ENCODE peak calls at places on chromosomes 5 and 9, in ten cellular contexts. B is SK-N-SH; T is pulmonary artery endothelial cell; H is cardiac fibroblast; X is NCI-H774; O is NCI-H2029; V is A549; P is activated CD4-positive, alpha-beta T cell treated with anti-CD3 and anti-CD28 coated beads, Interleukin-2, amount 10 ng/mL, durations not matched to agents 7 days and 5 days; C is glutamatergic neuron; D is T-helper 17 cell. K is an unnamed sample.
A peak's percentile ranks its signal among the peaks of the same experiment; 100 is the strongest.

GRCh38 chr5:51632794-51633193 is 249.5 kb downstream of the ISL1 start:
- DNase-seq in H (peak; percentile 11), O (no peak), C (no peak), P (no peak), B (no peak), V (no peak), D (no peak), X (no peak), T (no peak), K (no peak)

GRCh38 chr9:76374702-76375543 is 19.3 kb downstream of the RFK start:
- DNase-seq in O (peak; percentile 86), X (peak; percentile 61), H (peak; percentile 88), C (no peak), D (no peak), T (peak; percentile 93), P (no peak), B (no peak), V (peak; percentile 99), K (no peak)

GRCh38 chr9:110835859-110836271 is 167.3 kb downstream of the MUSK start:
- DNase-seq in T (no peak), O (no peak), C (no peak), V (no peak), P (no peak), X (no peak), B (no peak), H (peak; percentile 10), D (no peak), K (no peak)

GRCh38 chr5:142422426-142422825 is 97.6 kb upstream of the SPRY4 start:
- DNase-seq in D (no peak), B (no peak), C (no peak), T (no peak), O (no peak), H (peak; percentile 50), V (no peak), X (no peak), P (no peak), K (no peak)

GRCh38 chr5:158905281-158905680 is 194.4 kb downstream of the EBF1 start:
- DNase-seq in B (no peak), P (no peak), V (no peak), C (no peak), D (no peak), X (no peak), T (no peak), H (no peak), O (no peak), K (no peak)

GRCh38 chr5:91468643-91469422 is 85.7 kb upstream of the ARRDC3 start:
- DNase-seq in H (no peak), V (no peak), T (no peak), O (no peak), D (no peak), B (peak; percentile 25), C (no peak), X (no peak), P (no peak), K (no peak)

GRCh38 chr9:22447607-22448305 is 1.1 kb downstream of the DMRTA1 start:
- DNase-seq in V (peak; percentile 23), C (no peak), B (no peak), X (peak; percentile 35), D (no peak), T (no peak), P (no peak), H (no peak), O (no peak), K (no peak)

GRCh38 chr5:171975262-171975876 is 31.1 kb downstream of the FBXW11 start:
- DNase-seq in D (no peak), B (no peak), O (no peak), P (no peak), T (no peak), X (no peak), C (no peak), V (no peak), H (peak; percentile 58), K (no peak)

GRCh38 chr5:96229173-96229572 is 203.9 kb downstream of the PCSK1 start:
- DNase-seq in T (no peak), D (no peak), B (no peak), X (no peak), C (no peak), O (no peak), V (no peak), H (no peak), P (no peak), K (no peak)

GRCh38 chr5:40385544-40385943 is 294.2 kb upstream of the PTGER4 start:
- DNase-seq in P (no peak), T (no peak), H (no peak), V (peak; percentile 24), C (no peak), D (no peak), O (no peak), X (no peak), B (no peak), K (no peak)

GRCh38 chr5:64635056-64635686 is 55.1 kb upstream of the SHISAL2B start:
- DNase-seq in T (no peak), B (peak; percentile 8), O (peak; percentile 7), P (no peak), X (no peak), C (no peak), V (peak; percentile 23), D (no peak), H (peak; percentile 60), K (no peak)

GRCh38 chr5:80114856-80115255 is 79.7 kb downstream of the THBS4 start:
- DNase-seq in D (no peak), P (no peak), O (no peak), B (no peak), C (no peak), V (no peak), X (no peak), H (no peak), T (no peak), K (no peak)

GRCh38 chr9:101737705-101738565 is 512 bp downstream of the GRIN3A start:
- DNase-seq in X (peak; percentile 34), O (no peak), P (no peak), T (no peak), H (no peak), B (peak; percentile 56), V (peak; percentile 9), D (no peak), C (peak; percentile 68), K (no peak)

GRCh38 chr5:149005077-149005892 is 57.6 kb downstream of the SH3TC2 start:
- DNase-seq in V (peak; percentile 21), X (no peak), D (no peak), O (no peak), H (peak; percentile 59), P (no peak), B (peak; percentile 70), T (no peak), C (no peak), K (no peak)

GRCh38 chr5:92508271-92508670 is 1072.7 kb downstream of the NR2F1-AS1 start:
- DNase-seq in O (no peak), X (no peak), B (no peak), V (no peak), P (no peak), T (no peak), C (no peak), D (no peak), H (no peak), K (no peak)

GRCh38 chr9:124040935-124041816 is 29.6 kb downstream of the LHX2 start:
- DNase-seq in P (peak; percentile 31), V (no peak), O (no peak), C (peak; percentile 76), D (peak; percentile 27), X (peak; percentile 55), T (no peak), B (peak; percentile 93), H (peak; percentile 32), K (peak; percentile 26)

GRCh38 chr9:37083654-37084053 is 36.7 kb upstream of the ZCCHC7 start:
- DNase-seq in D (no peak), X (no peak), B (no peak), C (no peak), T (no peak), P (no peak), V (no peak), H (no peak), O (no peak), K (no peak)

GRCh38 chr5:172901788-172902496 is 57.3 kb upstream of the RPL26L1 start:
- DNase-seq in P (no peak), C (no peak), T (no peak), B (no peak), X (no peak), V (peak; percentile 92), O (no peak), H (peak; percentile 73), D (no peak), K (no peak)

GRCh38 chr5:171418982-171419662 is at the start of gene FGF18:
- DNase-seq in P (peak; percentile 48), V (peak; percentile 79), X (peak; percentile 51), B (peak; percentile 74), D (no peak), O (peak; percentile 15), C (peak; percentile 85), T (no peak), H (peak; percentile 50), K (peak; percentile 44)

GRCh38 chr9:33233659-33234335 is 6.2 kb upstream of the SPINK4 start:
- DNase-seq in D (no peak), O (peak; percentile 94), H (peak; percentile 88), V (peak; percentile 100), P (no peak), X (peak; percentile 34), T (no peak), C (no peak), B (no peak), K (no peak)

GRCh38 chr5:32410630-32411029 is 33.9 kb downstream of the ZFR start:
- DNase-seq in D (no peak), B (no peak), H (peak; percentile 71), T (no peak), O (no peak), P (no peak), X (no peak), V (no peak), C (no peak), K (no peak)

GRCh38 chr5:149062371-149063016 is 368 bp downstream of the SH3TC2 start:
- DNase-seq in B (no peak), X (no peak), O (no peak), H (peak; percentile 84), P (no peak), C (no peak), V (peak; percentile 56), D (no peak), T (peak; percentile 92), K (no peak)

GRCh38 chr5:22541037-22541436 is 312.1 kb downstream of the CDH12 start:
- DNase-seq in O (peak; percentile 53), T (no peak), V (no peak), P (no peak), X (peak; percentile 92), D (no peak), H (no peak), C (no peak), B (no peak), K (no peak)

GRCh38 chr5:91225848-91226686 is 157.1 kb downstream of the ARRDC3 start:
- DNase-seq in P (peak; percentile 66), T (no peak), O (peak; percentile 44), D (peak; percentile 44), V (peak; percentile 59), C (no peak), X (no peak), B (no peak), H (no peak), K (peak; percentile 57)

GRCh38 chr5:42360061-42360460 is 63.2 kb upstream of the GHR start:
- DNase-seq in C (no peak), X (no peak), B (no peak), T (peak; percentile 11), D (no peak), P (no peak), O (no peak), H (peak; percentile 18), V (no peak), K (no peak)

GRCh38 chr5:90786756-90787155 is 228.2 kb downstream of the ADGRV1 start:
- DNase-seq in D (no peak), H (no peak), V (no peak), C (no peak), O (no peak), X (no peak), T (no peak), P (no peak), B (no peak), K (no peak)

GRCh38 chr5:96373006-96373405 is 60.0 kb downstream of the PCSK1 start:
- DNase-seq in D (no peak), T (no peak), C (no peak), O (no peak), X (no peak), H (no peak), B (no peak), P (no peak), V (no peak), K (no peak)

GRCh38 chr9:115649991-115650472 is 503.6 kb upstream of the PAPPA start:
- DNase-seq in T (no peak), X (no peak), C (no peak), B (no peak), P (no peak), H (peak; percentile 92), D (no peak), V (no peak), O (no peak), K (no peak)